ENCODE peak calls at places on chromosomes 3 and 15, in four cellular contexts. One of them, this sample, is unnamed. For H3K4me1, the result is how much of the 10 kb centered on the place peaks cover.

GRCh38 chr3:68088216-68088615 is 433.8 kb upstream of the SUCLG2 start:
- DNase-seq in tibial artery: no peak
- DNase-seq in left ventricle myocardium inferior: no peak
- DNase-seq in IMR-90: no peak
- DNase-seq in this sample: no peak

GRCh38 chr15:78650022-78650421 is 9.0 kb upstream of the CHRNB4 start:
- DNase-seq in tibial artery: no peak
- DNase-seq in left ventricle myocardium inferior: no peak
- DNase-seq in IMR-90: no peak
- DNase-seq in this sample: no peak

GRCh38 chr3:105830836-105831235 is 38.0 kb downstream of the CBLB start:
- DNase-seq in tibial artery: no peak
- DNase-seq in left ventricle myocardium inferior: no peak
- DNase-seq in IMR-90: no peak
- DNase-seq in this sample: no peak

GRCh38 chr3:57029924-57030323 is 30.5 kb upstream of the SPATA12 start:
- DNase-seq in tibial artery: no peak
- DNase-seq in left ventricle myocardium inferior: no peak
- DNase-seq in IMR-90: no peak
- DNase-seq in this sample: no peak

GRCh38 chr3:9201895-9202294 is 47.6 kb downstream of the SRGAP3 start:
- DNase-seq in tibial artery: no peak
- DNase-seq in left ventricle myocardium inferior: no peak
- DNase-seq in IMR-90: no peak
- DNase-seq in this sample: no peak

GRCh38 chr3:107959767-107960166 is 131.1 kb downstream of the CD47 start:
- DNase-seq in tibial artery: no peak
- DNase-seq in left ventricle myocardium inferior: no peak
- DNase-seq in IMR-90: peak
- DNase-seq in this sample: no peak

GRCh38 chr3:184157206-184157605 is 2.0 kb downstream of the DVL3 start:
- DNase-seq in tibial artery: no peak
- DNase-seq in left ventricle myocardium inferior: no peak
- DNase-seq in IMR-90: no peak
- DNase-seq in this sample: no peak

GRCh38 chr3:124117486-124117885 is 125.6 kb upstream of the ROPN1 start:
- DNase-seq in tibial artery: peak
- DNase-seq in left ventricle myocardium inferior: peak
- DNase-seq in IMR-90: peak
- DNase-seq in this sample: no peak

GRCh38 chr3:159828542-159828943 is 160.1 kb upstream of the IL12A start:
- DNase-seq in tibial artery: no peak
- DNase-seq in left ventricle myocardium inferior: no peak
- DNase-seq in IMR-90: peak
- DNase-seq in this sample: no peak

GRCh38 chr3:38473229-38473628 is 19.5 kb downstream of the ACVR2B start:
- DNase-seq in tibial artery: no peak
- DNase-seq in left ventricle myocardium inferior: no peak
- DNase-seq in IMR-90: no peak
- DNase-seq in this sample: no peak

GRCh38 chr15:88035381-88035780 is 221.2 kb downstream of the NTRK3 start:
- DNase-seq in tibial artery: no peak
- DNase-seq in left ventricle myocardium inferior: no peak
- DNase-seq in IMR-90: no peak
- DNase-seq in this sample: no peak

GRCh38 chr3:112633757-112634156 is 7.2 kb downstream of the CCDC80 start:
- DNase-seq in tibial artery: no peak
- DNase-seq in left ventricle myocardium inferior: no peak
- DNase-seq in IMR-90: no peak
- DNase-seq in this sample: no peak

GRCh38 chr15:76033438-76033837 is 21.2 kb upstream of the NRG4 start:
- DNase-seq in tibial artery: no peak
- DNase-seq in left ventricle myocardium inferior: no peak
- DNase-seq in IMR-90: no peak
- DNase-seq in this sample: no peak

GRCh38 chr3:173739716-173740115 is 342.2 kb downstream of the NLGN1 start:
- DNase-seq in tibial artery: no peak
- DNase-seq in left ventricle myocardium inferior: no peak
- DNase-seq in IMR-90: peak
- DNase-seq in this sample: no peak

GRCh38 chr15:69595009-69595825 is 142.6 kb downstream of the RPLP1 start:
- DNase-seq in tibial artery: peak
- DNase-seq in left ventricle myocardium inferior: peak
- DNase-seq in IMR-90: no peak
- DNase-seq in this sample: peak

GRCh38 chr3:17151598-17152373 is 267.0 kb downstream of the PLCL2 start:
- DNase-seq in tibial artery: no peak
- DNase-seq in left ventricle myocardium inferior: no peak
- DNase-seq in IMR-90: no peak
- DNase-seq in this sample: no peak

GRCh38 chr15:59349715-59350420 is 22.8 kb downstream of the MYO1E start:
- DNase-seq in tibial artery: no peak
- DNase-seq in left ventricle myocardium inferior: no peak
- DNase-seq in IMR-90: peak
- DNase-seq in this sample: no peak

GRCh38 chr3:16504242-16504641 is 9.3 kb downstream of the RFTN1 start:
- DNase-seq in tibial artery: no peak
- DNase-seq in left ventricle myocardium inferior: no peak
- DNase-seq in IMR-90: peak
- DNase-seq in this sample: no peak

GRCh38 chr3:14147617-14148016 is 22.8 kb downstream of the TMEM43 start:
- DNase-seq in tibial artery: no peak
- DNase-seq in left ventricle myocardium inferior: no peak
- DNase-seq in IMR-90: no peak
- DNase-seq in this sample: no peak

GRCh38 chr3:49701388-49702077 is 12.2 kb downstream of the RNF123 start:
- DNase-seq in tibial artery: no peak
- DNase-seq in left ventricle myocardium inferior: no peak
- DNase-seq in IMR-90: no peak
- DNase-seq in this sample: no peak

GRCh38 chr3:99953596-99953995 is 135.9 kb downstream of the CMSS1 start:
- DNase-seq in tibial artery: no peak
- DNase-seq in left ventricle myocardium inferior: no peak
- DNase-seq in IMR-90: no peak
- DNase-seq in this sample: no peak

GRCh38 chr3:128442070-128442469 is 24.6 kb downstream of the DNAJB8 start:
- DNase-seq in tibial artery: no peak
- DNase-seq in left ventricle myocardium inferior: no peak
- DNase-seq in IMR-90: no peak
- DNase-seq in this sample: no peak

GRCh38 chr3:100563228-100563627 is 46.2 kb upstream of the ADGRG7 start:
- DNase-seq in tibial artery: no peak
- DNase-seq in left ventricle myocardium inferior: no peak
- DNase-seq in IMR-90: no peak
- DNase-seq in this sample: no peak

GRCh38 chr3:45927881-45928280 is 15.4 kb upstream of the CXCR6 start:
- DNase-seq in tibial artery: no peak
- DNase-seq in left ventricle myocardium inferior: no peak
- DNase-seq in IMR-90: peak
- DNase-seq in this sample: no peak

GRCh38 chr3:197311591-197311990 is 13.2 kb upstream of the DLG1 start:
- DNase-seq in tibial artery: no peak
- DNase-seq in left ventricle myocardium inferior: no peak
- DNase-seq in IMR-90: peak
- DNase-seq in this sample: no peak

GRCh38 chr15:90598053-90598577 is 68.4 kb downstream of the CRTC3 start:
- DNase-seq in tibial artery: peak
- DNase-seq in left ventricle myocardium inferior: peak
- DNase-seq in IMR-90: no peak
- DNase-seq in this sample: peak

GRCh38 chr15:79922512-79923067 is 25.8 kb upstream of the MTHFS start:
- DNase-seq in tibial artery: no peak
- DNase-seq in left ventricle myocardium inferior: no peak
- DNase-seq in IMR-90: no peak
- DNase-seq in this sample: no peak

GRCh38 chr3:72694398-72694797 is 153.8 kb downstream of the SHQ1 start:
- DNase-seq in tibial artery: no peak
- DNase-seq in left ventricle myocardium inferior: no peak
- DNase-seq in IMR-90: peak
- DNase-seq in this sample: no peak

GRCh38 chr3:115498421-115498820 is 124.9 kb upstream of the GAP43 start:
- DNase-seq in tibial artery: no peak
- DNase-seq in left ventricle myocardium inferior: no peak
- DNase-seq in IMR-90: no peak
- DNase-seq in this sample: no peak

GRCh38 chr15:100714749-100715342 is 112.5 kb downstream of the ASB7 start:
- DNase-seq in tibial artery: no peak
- DNase-seq in left ventricle myocardium inferior: no peak
- DNase-seq in IMR-90: no peak
- DNase-seq in this sample: no peak

GRCh38 chr15:65553691-65554090 is 23.4 kb downstream of the HACD3 start:
- DNase-seq in tibial artery: no peak
- DNase-seq in left ventricle myocardium inferior: no peak
- DNase-seq in IMR-90: no peak
- DNase-seq in this sample: no peak

GRCh38 chr3:115512565-115513410 is 110.5 kb upstream of the GAP43 start:
- DNase-seq in tibial artery: no peak
- DNase-seq in left ventricle myocardium inferior: peak
- DNase-seq in IMR-90: peak
- DNase-seq in this sample: peak

GRCh38 chr3:131421957-131422498 is 40.5 kb downstream of the NUDT16 start:
- DNase-seq in tibial artery: no peak
- DNase-seq in left ventricle myocardium inferior: no peak
- DNase-seq in IMR-90: no peak
- DNase-seq in this sample: no peak

GRCh38 chr3:124275421-124275820 is 283.5 kb upstream of the ROPN1 start:
- DNase-seq in tibial artery: peak
- DNase-seq in left ventricle myocardium inferior: peak
- DNase-seq in IMR-90: no peak
- DNase-seq in this sample: no peak

DNA sequence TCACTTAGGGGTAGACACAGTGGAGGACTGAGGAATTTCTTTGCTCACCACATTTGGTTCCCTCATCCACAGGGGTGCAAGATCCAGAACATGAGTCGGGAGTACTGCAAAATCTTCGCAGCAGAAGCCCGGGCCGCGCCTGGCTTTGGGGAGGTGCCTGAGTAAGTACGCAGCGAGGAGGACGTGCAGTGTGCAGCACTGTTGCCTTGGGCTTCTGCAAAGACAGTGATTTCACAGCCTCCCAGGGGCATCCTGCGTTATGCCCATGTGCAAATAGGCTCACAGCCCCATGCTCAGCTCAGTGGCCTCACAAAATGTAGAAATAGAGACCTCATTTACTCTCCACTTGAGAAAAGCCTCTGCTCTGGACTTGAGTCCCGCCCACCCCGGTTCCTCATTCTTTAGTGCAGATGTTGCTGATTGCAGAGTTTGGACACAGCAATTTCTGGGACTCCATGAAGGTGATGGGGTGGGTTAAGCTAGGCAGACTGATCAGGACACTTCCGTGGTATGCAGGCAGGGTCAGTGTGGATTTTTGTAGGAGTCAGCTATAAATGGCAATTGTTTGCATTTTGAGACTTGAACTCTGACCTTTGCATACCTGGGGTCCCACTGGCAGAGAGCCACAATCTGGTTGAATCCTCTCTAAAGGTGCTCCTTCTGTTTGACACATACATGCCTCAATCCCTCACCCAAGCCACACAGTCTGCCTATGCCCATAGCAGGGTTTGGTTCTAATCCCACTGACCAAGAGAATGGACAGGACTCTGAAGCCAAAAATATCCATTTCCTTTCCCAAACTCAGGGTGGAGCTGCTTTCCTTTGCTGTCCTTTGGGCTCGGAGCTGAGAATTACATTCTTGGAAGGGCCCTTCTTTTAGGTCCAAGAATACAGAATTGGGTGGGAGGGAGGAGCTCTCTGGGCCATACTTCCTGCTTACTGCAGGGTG is 20.7 kb upstream of the SLC28A1 start:
- DNase-seq in tibial artery: no peak
- DNase-seq in left ventricle myocardium inferior: no peak
- DNase-seq in IMR-90: no peak
- DNase-seq in this sample: no peak
- TF ChIP-seq CTCF in tibial artery: peak
- TF ChIP-seq CTCF in left ventricle myocardium inferior: peak
- TF ChIP-seq CTCF in IMR-90: no peak
- TF ChIP-seq CTCF in this sample: no peak

DNA sequence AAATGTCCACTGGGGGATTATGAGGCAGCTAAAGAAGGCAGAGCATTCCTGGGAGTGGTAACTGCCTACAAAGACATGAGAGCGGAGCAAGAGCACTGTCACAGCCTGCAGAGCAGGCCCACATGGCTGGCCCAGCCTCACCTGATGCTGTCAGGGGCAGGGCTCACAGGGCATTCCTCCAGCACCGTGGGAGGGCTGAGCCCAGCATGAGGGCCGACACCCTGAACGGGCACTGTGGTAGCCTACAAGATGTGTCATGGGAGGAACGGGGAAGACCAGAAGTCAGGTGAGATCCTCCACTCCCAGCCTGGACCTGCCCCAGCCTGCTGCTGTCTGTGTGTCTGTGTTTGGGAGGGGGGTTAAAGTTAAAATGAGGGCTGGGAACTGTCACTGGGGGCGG is 30.1 kb downstream of the CCDC12 start:
- DNase-seq in tibial artery: no peak
- DNase-seq in left ventricle myocardium inferior: no peak
- DNase-seq in IMR-90: no peak
- DNase-seq in this sample: no peak
- H3K4me1 ChIP-seq in tibial artery: under half
- H3K4me1 ChIP-seq in left ventricle myocardium inferior: half or more
- H3K4me1 ChIP-seq in IMR-90: under half
- H3K4me1 ChIP-seq in this sample: half or more

DNA sequence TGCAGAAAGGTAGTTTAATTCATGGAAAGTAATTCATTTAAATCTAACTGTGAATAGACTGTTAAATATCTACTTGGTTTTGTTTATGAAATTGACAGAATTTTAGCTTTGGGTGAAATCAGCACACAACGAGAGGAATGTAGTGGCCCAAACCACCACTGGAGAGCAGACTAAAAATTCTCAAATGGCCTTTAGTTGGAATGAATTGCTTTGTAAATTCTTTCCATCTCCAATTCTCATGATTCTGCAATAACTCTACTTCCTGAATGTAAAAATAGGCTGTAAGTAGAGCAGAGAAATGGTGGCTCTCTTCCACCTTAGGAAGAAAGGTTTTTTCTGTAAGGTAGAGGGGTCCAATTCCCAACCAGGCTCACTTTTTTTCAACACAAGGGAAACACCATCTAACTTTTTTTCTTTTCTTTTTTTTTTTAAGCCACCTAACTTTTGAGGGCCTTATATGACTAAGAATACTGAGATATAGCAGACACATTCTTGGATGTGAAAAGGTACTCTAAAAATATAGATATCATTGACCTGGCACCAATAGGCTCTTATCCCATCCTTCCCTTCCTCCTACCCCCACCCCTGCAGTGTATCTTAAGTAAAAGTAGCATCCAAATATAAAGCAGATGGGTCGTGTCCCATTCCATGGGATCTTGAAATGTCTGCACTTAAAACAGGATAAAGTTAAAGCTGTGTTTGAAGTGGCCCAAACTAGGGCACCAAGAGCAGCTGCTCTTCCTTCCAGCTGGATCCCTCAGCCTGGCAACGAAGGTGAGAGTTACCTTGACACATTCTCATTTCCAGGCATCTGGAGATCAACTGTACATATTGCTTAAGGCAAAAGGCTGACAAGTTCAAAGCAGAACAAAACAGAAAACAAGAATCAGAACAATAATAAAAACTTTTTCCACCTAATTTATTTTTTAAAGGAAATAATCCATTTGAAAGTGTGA is 194.1 kb downstream of the TPRG1 start:
- DNase-seq in tibial artery: no peak
- DNase-seq in left ventricle myocardium inferior: no peak
- DNase-seq in IMR-90: no peak
- DNase-seq in this sample: no peak
- TF ChIP-seq CTCF in tibial artery: peak
- TF ChIP-seq CTCF in left ventricle myocardium inferior: no peak
- TF ChIP-seq CTCF in IMR-90: no peak
- TF ChIP-seq CTCF in this sample: peak

GRCh38 chr3:141085331-141086047 is 34.3 kb downstream of the SPSB4 start:
- DNase-seq in tibial artery: no peak
- DNase-seq in left ventricle myocardium inferior: peak
- DNase-seq in IMR-90: no peak
- DNase-seq in this sample: no peak
- H3K4me1 ChIP-seq in tibial artery: under half
- H3K4me1 ChIP-seq in left ventricle myocardium inferior: under half
- H3K4me1 ChIP-seq in IMR-90: under half
- H3K4me1 ChIP-seq in this sample: under half